ENCODE peak calls at places on chromosome 21, in eight cellular contexts. D is pancreas; Z is GM23338; O is A673; R is body of pancreas; C is MM.1S; V is neuronal stem cell; Q is naive thymus-derived CD4-positive, alpha-beta T cell. A is an unnamed sample.

GRCh38 chr21:33300701-33301631 is 23.8 kb upstream of the IFNAR1 start:
- DNase-seq in D (no peak), Z (no peak), O (no peak), R (peak), C (no peak), V (no peak), Q (no peak), A (no peak)

GRCh38 chr21:33196956-33197374 is 32.8 kb upstream of the IFNAR2 start:
- DNase-seq in D (peak), Z (peak), O (peak), R (peak), C (peak), V (peak), Q (peak), A (peak)

GRCh38 chr21:43806017-43806710 is 16.8 kb downstream of the RRP1 start:
- DNase-seq in D (no peak), Z (no peak), O (no peak), R (no peak), C (no peak), V (no peak), Q (no peak), A (peak)

GRCh38 chr21:16013570-16013969 is 283.8 kb downstream of the USP25 start:
- DNase-seq in D (no peak), Z (no peak), O (no peak), R (no peak), C (no peak), V (no peak), Q (no peak), A (no peak)

GRCh38 chr21:15291621-15292266 is 226.9 kb upstream of the NRIP1 start:
- DNase-seq in D (no peak), Z (no peak), O (no peak), R (peak), C (no peak), V (no peak), Q (no peak), A (no peak)

GRCh38 chr21:45506836-45507522 is 35.3 kb downstream of the SLC19A1 start:
- DNase-seq in D (peak), Z (no peak), O (no peak), R (no peak), C (no peak), V (no peak), Q (no peak), A (peak)

GRCh38 chr21:36132691-36133090 is 2.2 kb upstream of the CBR3 start:
- DNase-seq in D (no peak), Z (no peak), O (no peak), R (no peak), C (no peak), V (no peak), Q (no peak), A (peak)

GRCh38 chr21:43740497-43741156 is 21.7 kb downstream of the PDXK start:
- DNase-seq in D (peak), Z (peak), O (peak), R (peak), C (no peak), V (peak), Q (no peak), A (no peak)

GRCh38 chr21:28337319-28337718 is 655.4 kb downstream of the LTN1 start:
- DNase-seq in D (no peak), Z (peak), O (peak), R (no peak), C (peak), V (no peak), Q (no peak), A (no peak)

GRCh38 chr21:44497641-44498243 is 42.3 kb downstream of the KRTAP10-1 start:
- DNase-seq in D (no peak), Z (no peak), O (no peak), R (peak), C (no peak), V (no peak), Q (no peak), A (no peak)

GRCh38 chr21:31879251-31879650 is 6.4 kb downstream of the HUNK start:
- DNase-seq in D (no peak), Z (no peak), O (no peak), R (peak), C (no peak), V (no peak), Q (no peak), A (no peak)

GRCh38 chr21:39763282-39763970 is 18.4 kb downstream of the IGSF5 start:
- DNase-seq in D (no peak), Z (no peak), O (no peak), R (no peak), C (no peak), V (no peak), Q (no peak), A (no peak)

GRCh38 chr21:41302976-41303375 is 13.6 kb upstream of the FAM3B start:
- DNase-seq in D (no peak), Z (no peak), O (no peak), R (no peak), C (no peak), V (no peak), Q (no peak), A (no peak)

GRCh38 chr21:32320059-32320458 is 21.4 kb downstream of the MRAP start:
- DNase-seq in D (no peak), Z (no peak), O (no peak), R (no peak), C (no peak), V (no peak), Q (no peak), A (no peak)

GRCh38 chr21:14876464-14876863 is 188.3 kb downstream of the NRIP1 start:
- DNase-seq in D (no peak), Z (no peak), O (no peak), R (no peak), C (no peak), V (no peak), Q (no peak), A (no peak)

GRCh38 chr21:31374430-31374829 is 30.4 kb upstream of the TIAM1 start:
- DNase-seq in D (no peak), Z (no peak), O (no peak), R (no peak), C (no peak), V (no peak), Q (no peak), A (no peak)

GRCh38 chr21:29704719-29705118 is 235.1 kb downstream of the GRIK1 start:
- DNase-seq in D (no peak), Z (no peak), O (no peak), R (no peak), C (no peak), V (no peak), Q (no peak), A (no peak)

GRCh38 chr21:28742527-28742926 is 250.2 kb downstream of the LTN1 start:
- DNase-seq in D (no peak), Z (no peak), O (peak), R (no peak), C (no peak), V (no peak), Q (no peak), A (no peak)

GRCh38 chr21:44919913-44920693 is 596 bp downstream of the ITGB2 start:
- DNase-seq in D (no peak), Z (peak), O (no peak), R (no peak), C (no peak), V (no peak), Q (no peak), A (no peak)

GRCh38 chr21:18174370-18174769 is 70.3 kb upstream of the CHODL start:
- DNase-seq in D (no peak), Z (no peak), O (no peak), R (no peak), C (no peak), V (no peak), Q (no peak), A (no peak)

GRCh38 chr21:28872218-28872617 is 120.5 kb downstream of the LTN1 start:
- DNase-seq in D (no peak), Z (no peak), O (no peak), R (no peak), C (no peak), V (no peak), Q (no peak), A (no peak)

GRCh38 chr21:45226540-45227326 is 61.0 kb downstream of the POFUT2 start:
- DNase-seq in D (no peak), Z (no peak), O (no peak), R (no peak), C (no peak), V (no peak), Q (peak), A (no peak)

GRCh38 chr21:8993943-8994639 is 1527.3 kb upstream of the TPTE start:
- DNase-seq in D (no peak), Z (peak), O (no peak), R (no peak), C (no peak), V (no peak), Q (no peak), A (no peak)

DNA sequence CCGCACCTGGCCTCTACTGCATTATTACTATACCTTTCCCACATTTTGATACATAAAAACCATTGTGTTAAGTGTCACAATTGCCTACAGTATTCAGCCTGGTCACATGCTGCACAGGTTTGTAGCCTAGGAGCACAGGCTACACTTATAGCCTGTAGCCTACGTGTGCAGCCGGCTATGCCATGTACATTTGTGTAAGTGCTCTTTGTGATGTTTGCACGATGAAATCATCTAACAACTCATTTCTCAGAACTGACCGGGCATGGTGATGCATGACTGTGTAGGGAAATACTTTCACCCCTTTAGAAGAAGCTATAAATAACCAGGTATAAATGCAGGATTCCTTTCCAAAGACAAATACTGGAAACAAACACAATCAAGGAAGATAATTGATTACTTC is 12.1 kb downstream of the ERG start:
- DNase-seq in D (no peak), Z (no peak), O (no peak), R (no peak), C (no peak), V (no peak), Q (no peak), A (no peak)
- H3K27ac ChIP-seq in D (no peak), Z (no peak), O (no peak), R (no peak), C (no peak), V (no peak), Q (no peak), A (peak)

GRCh38 chr21:42533306-42533962 is 19.8 kb downstream of the SLC37A1 start:
- DNase-seq in D (no peak), Z (no peak), O (no peak), R (no peak), C (no peak), V (no peak), Q (no peak), A (no peak)
- H3K27ac ChIP-seq in D (no peak), Z (no peak), O (no peak), R (no peak), C (no peak), V (no peak), Q (no peak), A (peak)

GRCh38 chr21:21712761-21713558 is 714.8 kb downstream of the NCAM2 start:
- DNase-seq in D (no peak), Z (no peak), O (peak), R (no peak), C (no peak), V (no peak), Q (no peak), A (no peak)
- H3K27ac ChIP-seq in D (no peak), Z (no peak), O (peak), R (no peak), C (no peak), V (no peak), Q (no peak), A (no peak)

DNA sequence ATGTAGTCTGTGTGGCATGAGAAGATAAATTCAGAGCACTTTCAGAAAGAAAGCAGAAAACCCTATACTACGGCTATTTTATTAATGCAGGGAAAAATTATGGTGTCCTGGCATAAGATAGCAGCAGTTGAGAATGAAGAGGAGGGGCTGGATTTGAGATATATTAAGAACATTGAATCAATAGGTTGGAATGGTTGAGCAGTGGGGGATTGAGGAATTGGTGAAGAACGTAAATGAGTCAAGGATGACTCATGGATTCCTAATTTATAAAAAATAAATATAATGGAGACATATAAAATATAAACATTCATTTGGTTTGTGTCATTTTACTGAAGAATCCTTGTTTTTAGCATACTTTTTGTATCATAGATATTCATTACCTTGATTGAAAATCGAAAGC is 234.3 kb upstream of the ADAMTS5 start:
- DNase-seq in D (no peak), Z (no peak), O (no peak), R (no peak), C (no peak), V (no peak), Q (no peak), A (no peak)
- H3K27ac ChIP-seq in D (no peak), Z (no peak), O (no peak), R (no peak), C (no peak), V (no peak), Q (no peak), A (no peak)

GRCh38 chr21:25369524-25370300 is 237.6 kb downstream of the MRPL39 start:
- DNase-seq in D (no peak), Z (no peak), O (peak), R (peak), C (no peak), V (no peak), Q (no peak), A (no peak)
- H3K27ac ChIP-seq in D (peak), Z (no peak), O (no peak), R (peak), C (no peak), V (no peak), Q (no peak), A (no peak)

DNA sequence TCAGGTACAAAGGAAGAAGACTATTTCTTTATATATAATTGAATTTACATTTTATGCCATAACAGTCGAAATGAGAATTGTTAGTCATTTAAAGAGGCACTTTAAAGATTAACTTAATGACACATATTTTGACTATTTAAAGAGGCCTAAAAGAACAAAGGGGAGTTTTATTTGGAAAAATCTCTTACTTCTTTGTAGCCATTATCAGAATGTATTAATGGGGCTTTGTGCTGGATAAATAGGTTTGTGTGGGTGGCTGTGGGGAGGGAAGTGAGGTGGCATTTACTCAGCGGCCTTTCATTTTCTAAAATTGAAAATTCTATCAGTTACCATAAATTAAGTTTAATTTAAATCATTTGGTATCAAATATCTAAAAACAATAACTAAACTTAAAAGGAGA is 462.2 kb upstream of the CXADR start:
- DNase-seq in D (no peak), Z (no peak), O (no peak), R (no peak), C (no peak), V (no peak), Q (no peak), A (no peak)
- H3K27ac ChIP-seq in D (no peak), Z (no peak), O (no peak), R (no peak), C (no peak), V (no peak), Q (no peak), A (no peak)

DNA sequence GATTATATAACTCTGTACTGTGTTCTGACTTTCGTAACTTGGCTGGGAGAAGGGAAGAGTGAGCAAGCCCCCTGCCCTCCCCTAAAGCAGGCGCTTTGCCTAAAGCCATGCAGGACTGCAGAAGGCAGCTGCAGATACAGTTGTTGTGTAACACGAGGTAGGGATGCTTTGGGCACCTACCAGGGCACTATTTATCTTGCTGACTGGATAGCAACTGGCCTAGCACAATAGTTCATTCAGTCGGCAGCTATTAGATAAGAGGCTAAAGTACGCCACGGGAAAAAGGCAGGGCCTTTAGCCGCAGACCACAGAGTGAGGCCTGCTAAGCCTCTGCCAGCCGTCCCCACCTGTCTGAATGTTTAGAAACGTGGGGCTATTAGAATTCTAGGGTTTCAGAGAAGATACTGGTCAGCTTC is 80.9 kb downstream of the TTC3 start:
- DNase-seq in D (no peak), Z (no peak), O (peak), R (peak), C (no peak), V (no peak), Q (no peak), A (peak)
- H3K27ac ChIP-seq in D (peak), Z (no peak), O (peak), R (peak), C (no peak), V (no peak), Q (no peak), A (no peak)

GRCh38 chr21:34889537-34890257 is 159.4 kb downstream of the RUNX1 start:
- DNase-seq in D (peak), Z (peak), O (peak), R (peak), C (peak), V (no peak), Q (peak), A (peak)
- H3K27ac ChIP-seq in D (peak), Z (no peak), O (no peak), R (peak), C (peak), V (no peak), Q (peak), A (peak)

GRCh38 chr21:42526379-42526727 is 12.7 kb downstream of the SLC37A1 start:
- DNase-seq in D (peak), Z (no peak), O (no peak), R (peak), C (no peak), V (no peak), Q (no peak), A (peak)
- H3K27ac ChIP-seq in D (peak), Z (no peak), O (no peak), R (peak), C (no peak), V (no peak), Q (no peak), A (peak)

GRCh38 chr21:37196847-37197246 is 70.3 kb downstream of the VPS26C start:
- DNase-seq in D (no peak), Z (no peak), O (no peak), R (no peak), C (no peak), V (no peak), Q (no peak), A (no peak)

GRCh38 chr21:37200641-37201480 is 66.3 kb downstream of the VPS26C start:
- DNase-seq in D (no peak), Z (no peak), O (no peak), R (no peak), C (no peak), V (no peak), Q (no peak), A (no peak)

GRCh38 chr21:37195649-37196048 is 71.5 kb downstream of the VPS26C start:
- DNase-seq in D (no peak), Z (no peak), O (no peak), R (peak), C (no peak), V (no peak), Q (no peak), A (no peak)

GRCh38 chr21:37202221-37202805 is 64.8 kb downstream of the VPS26C start:
- DNase-seq in D (no peak), Z (no peak), O (no peak), R (no peak), C (no peak), V (no peak), Q (no peak), A (no peak)

GRCh38 chr21:37198989-37199924 is 67.9 kb downstream of the VPS26C start:
- DNase-seq in D (no peak), Z (no peak), O (peak), R (no peak), C (no peak), V (no peak), Q (no peak), A (no peak)
- H3K27ac ChIP-seq in D (peak), Z (no peak), O (peak), R (peak), C (no peak), V (no peak), Q (no peak), A (no peak)

A was measured in heart left ventricle.